ENCODE peak calls at places on chromosomes 5 and 9, in eight cellular contexts. K, T, H, C, Z, Y, D and V are unnamed samples.

GRCh38 chr9:88339322-88339721 is 48.9 kb upstream of the SPIN1 start:
- DNase-seq in C (no peak), H (no peak), K (no peak), Z (no peak), Y (no peak), D (no peak), T (no peak), V (no peak)

GRCh38 chr5:145680169-145680568 is 155.0 kb downstream of the PRELID2 start:
- DNase-seq in K (no peak), H (no peak), Z (no peak), Y (no peak), C (no peak), D (no peak), T (no peak), V (no peak)

GRCh38 chr5:20276959-20277263 is 288.9 kb upstream of the CDH18 start:
- DNase-seq in Y (no peak), T (no peak), C (no peak), Z (no peak), H (no peak), D (no peak), K (no peak), V (no peak)

GRCh38 chr5:171639966-171640365 is 145.7 kb upstream of the SMIM23 start:
- DNase-seq in D (no peak), Z (no peak), H (no peak), C (no peak), Y (no peak), K (no peak), T (no peak), V (no peak)

GRCh38 chr5:51272957-51273356 is 110.3 kb upstream of the ISL1 start:
- DNase-seq in C (no peak), T (no peak), H (no peak), Y (no peak), K (no peak), D (no peak), Z (no peak), V (no peak)

GRCh38 chr5:107519900-107520354 is 150.8 kb downstream of the EFNA5 start:
- DNase-seq in H (no peak), D (no peak), K (peak), T (no peak), Y (no peak), Z (no peak), C (no peak), V (no peak)

GRCh38 chr5:17625686-17626085 is 6.2 kb upstream of the TAF11L13 start:
- DNase-seq in Z (peak), H (no peak), C (no peak), D (no peak), K (no peak), Y (no peak), T (no peak), V (no peak)

GRCh38 chr5:1447772-1448361 is 2.6 kb upstream of the SLC6A3 start:
- DNase-seq in Y (no peak), T (no peak), D (no peak), K (no peak), H (no peak), Z (no peak), C (no peak), V (no peak)

GRCh38 chr5:107367919-107368318 is 302.8 kb downstream of the EFNA5 start:
- DNase-seq in K (no peak), D (no peak), T (no peak), C (no peak), H (no peak), Z (no peak), Y (no peak), V (no peak)

GRCh38 chr5:33313150-33313549 is 127.6 kb upstream of the TARS1 start:
- DNase-seq in H (peak), T (no peak), Y (no peak), C (peak), D (no peak), Z (no peak), K (peak), V (no peak)

GRCh38 chr9:127498298-127498697 is 47.0 kb downstream of the LRSAM1 start:
- DNase-seq in C (no peak), T (no peak), H (no peak), Y (no peak), Z (no peak), K (peak), D (no peak), V (no peak)

GRCh38 chr9:74824654-74825053 is 63.1 kb downstream of the TRPM6 start:
- DNase-seq in Z (no peak), Y (no peak), D (no peak), H (peak), T (no peak), C (peak), K (peak), V (no peak)

GRCh38 chr5:77138981-77139380 is 51.9 kb upstream of the ZBED3 start:
- DNase-seq in Y (no peak), T (no peak), D (no peak), C (peak), K (no peak), H (no peak), Z (no peak), V (no peak)

GRCh38 chr5:6475626-6476312 is 27.1 kb downstream of the UBE2QL1 start:
- DNase-seq in D (no peak), H (no peak), C (no peak), T (no peak), Y (no peak), Z (no peak), K (no peak), V (no peak)

GRCh38 chr9:7407246-7407645 is 392.3 kb downstream of the DMAC1 start:
- DNase-seq in C (no peak), Y (no peak), T (no peak), D (no peak), K (no peak), Z (no peak), H (no peak), V (no peak)

GRCh38 chr9:708182-708555 is 133.3 kb upstream of the DMRT1 start:
- DNase-seq in D (no peak), T (no peak), H (no peak), C (no peak), K (no peak), Z (no peak), Y (no peak), V (no peak)

GRCh38 chr9:36961568-36962360 is 72.3 kb downstream of the PAX5 start:
- DNase-seq in K (no peak), H (no peak), D (no peak), Y (no peak), Z (no peak), T (no peak), C (peak), V (no peak)

GRCh38 chr5:26700759-26701384 is 337.5 kb downstream of the CDH9 start:
- DNase-seq in Z (no peak), H (no peak), D (peak), T (no peak), Y (no peak), C (no peak), K (no peak), V (no peak)

GRCh38 chr5:107400328-107400727 is 270.4 kb downstream of the EFNA5 start:
- DNase-seq in Y (no peak), C (no peak), D (no peak), Z (no peak), H (no peak), T (no peak), K (no peak), V (no peak)

GRCh38 chr9:94950040-94950732 is 223.7 kb downstream of the AOPEP start:
- DNase-seq in K (no peak), C (no peak), Y (no peak), D (no peak), T (no peak), H (no peak), Z (no peak), V (no peak)

GRCh38 chr9:91423785-91424402 is at the start of gene NFIL3:
- DNase-seq in H (peak), Y (peak), T (peak), Z (no peak), C (peak), K (peak), D (peak), V (peak)

GRCh38 chr5:115321309-115321708 is 24.9 kb upstream of the CCDC112 start:
- DNase-seq in C (no peak), Z (no peak), K (no peak), H (no peak), Y (no peak), T (no peak), D (no peak), V (no peak)

GRCh38 chr5:150516011-150516410 is 8.1 kb downstream of the NDST1 start:
- DNase-seq in H (no peak), K (peak), T (no peak), C (no peak), D (peak), Z (no peak), Y (no peak), V (no peak)

GRCh38 chr9:111891910-111892499 is 4.6 kb upstream of the UGCG start:
- DNase-seq in K (no peak), C (peak), Y (no peak), D (peak), H (peak), Z (no peak), T (no peak), V (no peak)

GRCh38 chr5:142847898-142848790 is 78.0 kb downstream of the ARHGAP26 start:
- DNase-seq in Z (no peak), D (no peak), K (no peak), T (no peak), Y (no peak), C (no peak), H (no peak), V (no peak)

GRCh38 chr5:172556262-172556661 is 84.8 kb upstream of the NEURL1B start:
- DNase-seq in D (no peak), K (no peak), Y (no peak), T (peak), H (no peak), Z (no peak), C (no peak), V (no peak)

GRCh38 chr5:127290019-127290945 is at the start of gene MEGF10:
- DNase-seq in Z (no peak), Y (peak), K (peak), T (no peak), D (peak), H (peak), C (peak), V (no peak)

GRCh38 chr9:137138701-137139467 is at the start of gene GRIN1:
- DNase-seq in H (no peak), C (no peak), Y (peak), K (no peak), T (no peak), Z (no peak), D (no peak), V (no peak)

GRCh38 chr9:13627071-13627470 is 347.6 kb upstream of the MPDZ start:
- DNase-seq in D (no peak), C (no peak), T (no peak), Z (no peak), H (no peak), K (no peak), Y (no peak), V (no peak)

GRCh38 chr5:177018341-177018740 is 4.2 kb upstream of the ZNF346 start:
- DNase-seq in D (no peak), C (no peak), K (no peak), H (no peak), Y (no peak), Z (no peak), T (no peak), V (no peak)

GRCh38 chr5:132557425-132557805 is 638 bp downstream of the RAD50 start:
- DNase-seq in Y (peak), H (peak), Z (no peak), K (peak), T (peak), D (peak), C (peak), V (no peak)

GRCh38 chr5:16867585-16867953 is 68.5 kb downstream of the MYO10 start:
- DNase-seq in T (no peak), H (no peak), D (no peak), Y (no peak), C (no peak), K (no peak), Z (no peak), V (no peak)

DNA sequence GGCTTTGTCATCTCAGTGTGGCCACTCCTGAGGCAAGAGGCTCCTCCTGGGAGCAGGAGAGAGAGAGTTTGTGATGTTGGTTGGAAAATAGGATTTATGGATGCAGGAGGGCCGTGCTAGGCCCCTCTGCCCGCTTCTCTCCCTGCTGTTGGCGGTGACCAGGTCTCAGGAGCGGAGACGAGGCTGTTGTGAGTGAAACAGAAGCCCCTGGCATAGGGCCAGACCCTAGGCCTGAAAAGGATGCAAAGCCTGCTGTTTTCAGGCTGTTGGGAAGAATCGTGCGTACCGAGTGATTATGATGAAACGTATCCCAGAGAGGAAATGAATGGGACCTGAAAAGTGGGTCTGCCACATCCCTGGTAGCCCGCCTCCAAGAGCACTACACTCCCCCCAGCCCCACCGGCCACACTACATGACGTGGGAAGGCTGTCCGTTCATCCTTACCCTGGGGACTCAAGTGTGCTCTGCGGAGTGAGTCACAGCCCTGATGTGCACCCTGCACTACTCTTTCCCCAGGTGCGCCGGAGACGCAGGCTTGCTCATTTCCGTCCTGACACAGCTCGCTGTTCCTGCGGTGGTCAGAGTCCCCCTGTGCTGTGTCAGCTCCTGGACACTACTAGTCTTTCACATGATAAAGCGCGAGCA is 91.3 kb downstream of the ANKRD33B start:
- DNase-seq in Z (no peak), H (no peak), Y (no peak), C (no peak), D (no peak), K (no peak), T (peak), V (no peak)
- TF ChIP-seq POLR2AphosphoS5 in Z (no peak), H (no peak), Y (no peak), C (no peak), D (no peak), K (no peak), T (no peak), V (no peak)

DNA sequence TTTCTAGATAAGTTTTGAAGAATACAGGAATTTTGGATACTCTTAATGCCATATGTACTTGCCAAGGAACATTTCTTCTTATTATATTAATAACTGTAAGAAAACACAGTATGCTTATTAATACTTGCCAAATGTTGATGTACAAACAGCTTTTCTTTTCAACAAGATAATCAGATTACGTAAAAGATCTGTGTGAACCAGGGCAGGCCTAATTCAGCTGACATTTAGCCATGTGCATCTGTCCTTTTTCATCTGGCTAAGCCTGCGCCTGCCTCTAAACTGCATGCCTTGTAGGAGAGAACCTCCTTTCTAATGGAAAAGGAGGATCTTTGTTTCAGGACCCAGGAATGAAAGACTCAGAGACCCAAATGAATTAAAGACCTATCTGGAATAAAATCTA is 94.6 kb downstream of the ARRDC3 start:
- DNase-seq in H (no peak), T (peak), C (no peak), K (no peak), Z (no peak), Y (no peak), D (no peak), V (no peak)
- TF ChIP-seq POLR2AphosphoS5 in H (no peak), T (peak), C (no peak), K (no peak), Z (no peak), Y (no peak), D (no peak), V (no peak)

DNA sequence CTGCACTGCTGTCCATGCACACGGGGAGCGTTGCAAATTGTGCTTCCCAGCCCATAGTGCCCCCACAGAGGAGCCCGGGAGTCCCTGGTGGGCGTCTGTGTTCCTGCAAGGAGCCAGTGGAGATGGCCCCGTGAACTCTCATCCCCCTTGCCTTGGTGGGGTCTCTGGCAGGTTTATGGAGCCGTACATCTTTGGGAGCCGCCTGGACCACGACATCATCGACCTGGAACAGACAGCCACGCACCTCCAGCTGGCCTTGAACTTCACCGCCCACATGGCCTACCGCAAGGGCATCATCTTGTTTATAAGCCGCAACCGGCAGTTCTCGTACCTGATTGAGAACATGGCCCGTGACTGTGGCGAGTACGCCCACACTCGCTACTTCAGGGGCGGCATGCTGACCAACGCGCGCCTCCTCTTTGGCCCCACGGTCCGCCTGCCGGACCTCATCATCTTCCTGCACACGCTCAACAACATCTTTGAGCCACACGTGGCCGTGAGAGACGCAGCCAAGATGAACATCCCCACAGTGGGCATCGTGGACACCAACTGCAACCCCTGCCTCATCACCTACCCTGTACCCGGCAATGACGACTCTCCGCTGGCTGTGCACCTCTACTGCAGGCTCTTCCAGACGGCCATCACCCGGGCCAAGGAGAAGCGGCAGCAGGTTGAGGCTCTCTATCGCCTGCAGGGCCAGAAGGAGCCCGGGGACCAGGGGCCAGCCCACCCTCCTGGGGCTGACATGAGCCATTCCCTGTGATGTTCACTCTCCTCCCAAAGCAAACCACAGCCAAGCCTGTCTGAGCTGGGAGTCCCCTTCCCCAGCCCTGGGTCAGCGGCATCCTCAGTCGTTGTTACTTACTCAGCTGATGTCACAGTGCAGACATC is 3.1 kb downstream of the MRPS2 start:
- DNase-seq in D (no peak), T (peak), H (no peak), K (no peak), C (no peak), Y (no peak), Z (no peak), V (no peak)
- TF ChIP-seq POLR2AphosphoS5 in D (no peak), T (no peak), H (no peak), K (no peak), C (no peak), Y (no peak), Z (no peak), V (no peak)

DNA sequence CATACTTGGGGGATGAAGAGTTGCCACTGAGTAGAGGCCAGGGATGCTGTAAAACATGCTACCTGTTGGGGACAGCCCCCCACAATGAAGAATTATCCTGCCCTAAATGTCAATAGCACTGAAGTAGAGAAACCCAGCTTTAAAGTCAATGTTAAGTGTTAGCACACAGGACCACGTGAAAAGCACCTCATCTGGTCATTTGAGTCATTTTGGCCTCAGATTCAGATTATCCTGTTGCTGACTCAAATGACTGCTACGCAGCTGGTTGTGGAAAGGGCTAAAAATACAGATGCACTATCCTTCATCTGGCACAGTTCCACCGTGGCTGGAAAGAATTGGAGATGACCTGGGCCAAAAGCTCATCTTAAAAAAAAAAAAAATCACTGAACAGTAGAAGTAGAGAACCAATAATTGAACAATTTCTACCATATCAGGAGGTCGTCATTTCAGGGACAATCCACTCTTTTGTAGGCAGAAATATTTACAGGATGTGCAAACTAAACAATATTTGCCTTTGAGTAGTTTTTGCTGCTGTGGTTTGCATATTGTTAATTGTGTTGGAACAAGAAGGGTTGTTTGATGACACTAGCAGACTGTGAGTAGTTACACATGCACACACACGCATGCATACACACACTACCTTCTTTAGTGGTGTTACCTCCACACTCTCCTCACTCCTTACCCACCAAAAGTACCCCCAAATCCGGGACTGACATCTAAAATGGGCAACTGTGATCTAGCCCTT is 195.3 kb upstream of the KLF9 start:
- DNase-seq in K (no peak), Y (no peak), H (peak), T (peak), D (no peak), Z (no peak), C (no peak), V (no peak)
- TF ChIP-seq POLR2AphosphoS5 in K (no peak), Y (no peak), H (no peak), T (no peak), D (no peak), Z (peak), C (no peak), V (peak)

GRCh38 chr5:153896701-153897100 is 142.0 kb downstream of the FAM114A2 start:
- DNase-seq in K (no peak), Y (peak), T (no peak), H (no peak), Z (no peak), C (no peak), D (no peak), V (no peak)

GRCh38 chr5:153891394-153891793 is 147.3 kb downstream of the FAM114A2 start:
- DNase-seq in H (no peak), D (no peak), Y (no peak), T (no peak), C (no peak), K (no peak), Z (peak), V (no peak)

GRCh38 chr5:153896117-153896516 is 142.6 kb downstream of the FAM114A2 start:
- DNase-seq in Y (no peak), C (no peak), D (no peak), Z (no peak), H (no peak), K (no peak), T (no peak), V (no peak)

GRCh38 chr5:153895266-153895665 is 143.4 kb downstream of the FAM114A2 start:
- DNase-seq in Y (no peak), Z (no peak), H (no peak), D (no peak), K (no peak), T (no peak), C (no peak), V (no peak)

GRCh38 chr5:153893809-153894208 is 144.9 kb downstream of the FAM114A2 start:
- DNase-seq in T (no peak), D (no peak), K (no peak), C (no peak), H (no peak), Z (peak), Y (no peak), V (no peak)
- TF ChIP-seq POLR2AphosphoS5 in T (no peak), D (no peak), K (no peak), C (no peak), H (no peak), Z (no peak), Y (no peak), V (no peak)